ENCODE peak calls at places on chromosome 7, in six cellular contexts. D is left ventricle myocardium inferior, Q is AG08396, P is dorsolateral prefrontal cortex, X is renal cortical epithelial cell, S is upper lobe of left lung. K is an unnamed sample.

GRCh38 chr7:455110-455928 is 64.3 kb downstream of the PDGFA start:
- DNase-seq in D (peak), Q (no peak), P (no peak), X (peak), S (peak), K (peak)

GRCh38 chr7:98681951-98682350 is 64.9 kb downstream of the NPTX2 start:
- DNase-seq in D (no peak), Q (no peak), P (no peak), X (no peak), S (no peak), K (no peak)

GRCh38 chr7:22920664-22921063 is 93.3 kb downstream of the HYCC1 start:
- DNase-seq in D (no peak), Q (no peak), P (no peak), X (peak), S (no peak), K (peak)

GRCh38 chr7:108000875-108001758 is 1.8 kb downstream of the LAMB1 start:
- DNase-seq in D (peak), Q (peak), P (peak), X (no peak), S (peak), K (peak)

GRCh38 chr7:92699560-92699959 is 109.4 kb upstream of the FAM133B start:
- DNase-seq in D (no peak), Q (no peak), P (no peak), X (peak), S (no peak), K (peak)

GRCh38 chr7:14630048-14630447 is 272.5 kb downstream of the DGKB start:
- DNase-seq in D (no peak), Q (no peak), P (no peak), X (no peak), S (no peak), K (no peak)

GRCh38 chr7:44772867-44773266 is 23.6 kb upstream of the PPIA start:
- DNase-seq in D (no peak), Q (no peak), P (no peak), X (no peak), S (no peak), K (no peak)

GRCh38 chr7:8296362-8296659 is 34.3 kb upstream of the ICA1 start:
- DNase-seq in D (no peak), Q (no peak), P (no peak), X (no peak), S (no peak), K (no peak)

GRCh38 chr7:40793132-40793531 is 658.3 kb downstream of the SUGCT start:
- DNase-seq in D (no peak), Q (no peak), P (no peak), X (peak), S (no peak), K (peak)

GRCh38 chr7:107384025-107384424 is 85.8 kb upstream of the GPR22 start:
- DNase-seq in D (no peak), Q (no peak), P (no peak), X (no peak), S (no peak), K (no peak)

GRCh38 chr7:104980969-104981670 is 32.9 kb upstream of the KMT2E start:
- DNase-seq in D (no peak), Q (peak), P (no peak), X (peak), S (no peak), K (peak)

GRCh38 chr7:21923663-21924062 is 22.0 kb downstream of the CDCA7L start:
- DNase-seq in D (no peak), Q (no peak), P (no peak), X (peak), S (no peak), K (no peak)